ENCODE peak calls at places on chromosomes 16 and 17, in eight cellular contexts. E is A549, G is H1, D is NB4, S is HCT116, Q is GM12878, U is K562, I is HepG2. C is an unnamed sample.

GRCh38 chr16:75079346-75079926 is 37.1 kb downstream of the LDHD start:
- DNase-seq in Q (no peak), E (no peak), S (no peak), I (no peak), G (no peak), D (no peak), U (no peak), C (no peak)

GRCh38 chr17:27327397-27327796 is 33.5 kb downstream of the WSB1 start:
- DNase-seq in U (no peak), S (no peak), E (no peak), Q (no peak), D (no peak), G (no peak), I (no peak), C (no peak)

GRCh38 chr16:67260426-67261063 is 11.8 kb downstream of the SLC9A5 start:
- DNase-seq in D (peak; percentile 70), G (no peak), E (peak; percentile 61), Q (no peak), S (no peak), U (peak; percentile 29), I (peak; percentile 56), C (peak; percentile 24)

GRCh38 chr17:81082177-81083073 is 47.5 kb downstream of the BAIAP2 start:
- DNase-seq in D (no peak), G (no peak), Q (no peak), I (no peak), S (no peak), E (no peak), U (no peak), C (peak; percentile 5)

GRCh38 chr16:1991135-1991551 is 1.4 kb downstream of the SYNGR3 start:
- DNase-seq in D (peak; percentile 68), E (no peak), S (no peak), G (no peak), I (no peak), U (no peak), Q (peak; percentile 71), C (no peak)

GRCh38 chr17:77281024-77281903 is 140.5 kb downstream of the SEC14L1 start:
- DNase-seq in S (no peak), Q (no peak), D (no peak), U (peak; percentile 95), I (peak; percentile 65), E (peak; percentile 86), G (no peak), C (no peak)

GRCh38 chr17:50261051-50261915 is 13.0 kb upstream of the TMEM92 start:
- DNase-seq in Q (no peak), D (no peak), S (no peak), E (no peak), U (no peak), I (no peak), G (no peak), C (no peak)

GRCh38 chr16:14325921-14326401 is 254.8 kb downstream of the MRTFB start:
- DNase-seq in U (no peak), I (no peak), D (peak; percentile 33), G (no peak), Q (no peak), S (no peak), E (no peak), C (no peak)

GRCh38 chr16:81815429-81815766 is 36.3 kb downstream of the PLCG2 start:
- DNase-seq in S (no peak), I (no peak), E (no peak), U (no peak), Q (peak; percentile 82), G (no peak), D (no peak), C (no peak)

GRCh38 chr17:81166033-81166472 is at the start of gene AATK:
- DNase-seq in D (no peak), U (peak; percentile 66), I (no peak), Q (no peak), S (no peak), G (no peak), E (no peak), C (no peak)

GRCh38 chr17:80097307-80097630 is 4.1 kb upstream of the GAA start:
- DNase-seq in E (no peak), G (no peak), S (no peak), D (no peak), I (no peak), U (no peak), Q (no peak), C (no peak)

GRCh38 chr17:78362671-78363070 is 2.8 kb upstream of the SOCS3 start:
- DNase-seq in S (no peak), I (no peak), D (no peak), U (no peak), G (no peak), E (no peak), Q (no peak), C (no peak)

GRCh38 chr17:68511671-68512246 is 471 bp upstream of the PRKAR1A start:
- DNase-seq in E (peak; percentile 73), S (peak; percentile 80), I (peak; percentile 83), D (peak; percentile 54), Q (no peak), G (peak; percentile 36), U (peak; percentile 81), C (peak; percentile 55)
- TF ChIP-seq POLR2A in E (peak; percentile 13), S (no peak), I (peak; percentile 75), D (no peak), Q (no peak), G (no peak), U (no peak), C (no peak)

DNA sequence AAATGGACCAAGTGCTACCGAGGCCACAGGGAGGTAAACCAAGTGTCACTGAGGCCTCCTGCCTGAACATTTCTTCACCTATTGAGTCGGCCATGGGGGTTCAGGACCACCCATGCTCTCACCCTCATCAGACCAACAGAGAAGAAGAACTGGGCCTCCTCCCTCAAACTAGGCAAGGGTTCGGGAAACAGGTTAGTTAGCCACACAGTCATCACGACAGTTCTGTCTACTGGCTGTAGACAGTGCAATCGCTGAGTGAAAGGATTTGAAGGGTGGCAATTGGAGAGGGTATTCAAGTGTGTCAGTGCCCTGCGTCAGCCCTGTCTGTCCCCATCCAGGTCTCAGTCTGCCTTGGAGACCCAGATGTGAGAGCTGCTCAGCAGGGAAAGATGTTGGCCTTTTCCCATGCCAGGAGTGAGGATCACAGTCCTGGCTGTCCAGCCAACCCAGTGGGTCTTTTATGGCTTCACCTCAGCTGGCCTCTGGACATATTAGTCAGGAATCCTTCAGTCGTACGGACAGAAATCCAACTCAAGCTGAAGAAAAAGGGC is 19.9 kb downstream of the TBX2 start:
- DNase-seq in U (no peak), E (no peak), Q (no peak), S (no peak), G (no peak), I (no peak), D (no peak), C (no peak)
- TF ChIP-seq MAX in U (no peak), E (no peak), Q (no peak), S (no peak), G (no peak), I (no peak), D (no peak), C (no peak)

GRCh38 chr17:58324409-58325288 is 3.9 kb downstream of the TSPOAP1 start:
- DNase-seq in S (no peak), D (no peak), G (no peak), Q (no peak), E (no peak), U (no peak), I (no peak), C (no peak)

GRCh38 chr17:58325976-58326468 is 2.6 kb downstream of the TSPOAP1 start:
- DNase-seq in D (peak; percentile 60), I (no peak), U (no peak), G (no peak), E (peak; percentile 34), S (no peak), Q (no peak), C (no peak)

GRCh38 chr17:58326609-58327341 is 1.8 kb downstream of the TSPOAP1 start:
- DNase-seq in S (no peak), D (peak; percentile 41), U (no peak), Q (no peak), G (no peak), E (no peak), I (no peak), C (no peak)

GRCh38 chr17:58323420-58324408 is 4.9 kb downstream of the TSPOAP1 start:
- DNase-seq in E (no peak), U (no peak), S (no peak), D (no peak), Q (no peak), G (no peak), I (no peak), C (no peak)

DNA sequence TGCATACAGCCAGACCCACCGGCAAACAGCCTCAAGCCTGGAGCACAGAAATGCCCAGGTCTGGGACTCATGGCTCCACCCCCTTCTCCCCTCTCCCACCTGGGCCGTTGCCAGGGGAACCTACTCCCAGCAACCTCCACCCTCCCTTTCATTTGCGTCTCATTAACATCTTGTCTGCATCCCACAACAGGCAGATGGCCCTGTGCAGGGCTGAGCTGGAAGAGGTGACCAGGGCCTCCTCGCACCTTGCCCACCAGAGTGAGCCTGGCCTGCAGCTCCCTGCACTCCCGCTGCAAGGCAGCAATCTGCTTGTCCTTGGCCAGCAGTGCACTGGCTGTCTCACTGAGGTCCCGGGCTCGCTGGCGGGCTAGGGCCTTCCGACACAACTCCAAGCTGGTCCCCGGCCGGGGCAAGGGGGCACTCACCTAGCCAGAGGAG is 3.3 kb downstream of the TSPOAP1 start:
- DNase-seq in U (no peak), G (no peak), D (no peak), Q (no peak), S (no peak), I (no peak), E (no peak), C (no peak)
- TF ChIP-seq POLR2A in U (peak; percentile 29), G (no peak), D (no peak), Q (no peak), S (no peak), I (no peak), E (no peak), C (no peak)

DNA sequence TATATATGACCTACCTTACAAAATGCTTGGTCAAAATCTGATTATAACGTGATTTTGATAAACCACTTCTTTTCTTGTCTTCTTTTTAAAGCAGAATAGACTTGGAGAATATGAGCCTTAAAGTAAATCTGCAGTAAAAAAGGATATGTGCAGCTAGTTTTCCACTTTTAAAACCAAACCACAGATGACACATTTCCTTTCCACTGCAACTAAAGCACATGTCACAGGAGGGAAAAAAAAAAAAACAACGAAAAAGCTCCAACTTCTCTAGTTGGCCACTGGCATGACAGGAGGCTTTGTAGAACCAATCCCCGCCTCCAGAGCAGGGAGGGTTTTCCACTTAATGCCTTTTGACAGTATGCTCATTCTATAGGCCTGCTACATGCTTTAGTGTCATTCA is at the start of gene EVI2A:
- DNase-seq in S (no peak), G (no peak), Q (peak; percentile 69), D (peak; percentile 95), U (no peak), E (no peak), I (no peak), C (peak; percentile 57)
- TF ChIP-seq MAX in S (no peak), G (no peak), Q (no peak), D (peak; percentile 98), U (no peak), E (no peak), I (no peak), C (no peak)

GRCh38 chr17:13346081-13346533 is 255.6 kb downstream of the HS3ST3A1 start:
- DNase-seq in I (no peak), S (no peak), Q (no peak), D (peak; percentile 67), E (no peak), G (no peak), U (no peak), C (no peak)
- TF ChIP-seq POLR2A in I (no peak), S (no peak), Q (no peak), D (no peak), E (no peak), G (no peak), U (no peak), C (no peak)

C was measured in endothelial cell of umbilical vein.